ENCODE peak calls at places on chromosome 14, in ten cellular contexts. One of them, this sample, is unnamed.

GRCh38 chr14:54472291-54472690 is 16.5 kb downstream of the GMFB start:
- DNase-seq in neuronal stem cell: no peak
- DNase-seq in aorta: no peak
- DNase-seq in brain microvascular endothelial cell: no peak
- DNase-seq in body of pancreas: no peak
- DNase-seq in left ventricle myocardium inferior: no peak
- DNase-seq in colonic mucosa: no peak
- DNase-seq in dorsolateral prefrontal cortex: no peak
- DNase-seq in effector memory CD4-positive, alpha-beta T cell: no peak
- DNase-seq in transverse colon: no peak
- DNase-seq in this sample: no peak

GRCh38 chr14:89617471-89618291 is 200.6 kb upstream of the FOXN3 start:
- DNase-seq in aorta: no peak
- DNase-seq in effector memory CD4-positive, alpha-beta T cell: no peak
- DNase-seq in neuronal stem cell: peak
- DNase-seq in colonic mucosa: peak
- DNase-seq in transverse colon: peak
- DNase-seq in dorsolateral prefrontal cortex: peak
- DNase-seq in body of pancreas: peak
- DNase-seq in left ventricle myocardium inferior: no peak
- DNase-seq in brain microvascular endothelial cell: peak
- DNase-seq in this sample: peak

GRCh38 chr14:64508215-64508776 is 3.7 kb downstream of the ZBTB1 start:
- DNase-seq in transverse colon: no peak
- DNase-seq in colonic mucosa: no peak
- DNase-seq in brain microvascular endothelial cell: no peak
- DNase-seq in aorta: no peak
- DNase-seq in body of pancreas: no peak
- DNase-seq in effector memory CD4-positive, alpha-beta T cell: no peak
- DNase-seq in neuronal stem cell: no peak
- DNase-seq in dorsolateral prefrontal cortex: no peak
- DNase-seq in left ventricle myocardium inferior: no peak
- DNase-seq in this sample: no peak

GRCh38 chr14:89973234-89973823 is 17.6 kb downstream of the TDP1 start:
- DNase-seq in dorsolateral prefrontal cortex: peak
- DNase-seq in left ventricle myocardium inferior: peak
- DNase-seq in aorta: peak
- DNase-seq in colonic mucosa: peak
- DNase-seq in body of pancreas: peak
- DNase-seq in transverse colon: peak
- DNase-seq in effector memory CD4-positive, alpha-beta T cell: no peak
- DNase-seq in neuronal stem cell: peak
- DNase-seq in brain microvascular endothelial cell: peak
- DNase-seq in this sample: peak

GRCh38 chr14:70257526-70257925 is 68.8 kb upstream of the SLC8A3 start:
- DNase-seq in transverse colon: peak
- DNase-seq in aorta: no peak
- DNase-seq in left ventricle myocardium inferior: no peak
- DNase-seq in body of pancreas: no peak
- DNase-seq in effector memory CD4-positive, alpha-beta T cell: no peak
- DNase-seq in neuronal stem cell: no peak
- DNase-seq in brain microvascular endothelial cell: no peak
- DNase-seq in colonic mucosa: peak
- DNase-seq in dorsolateral prefrontal cortex: no peak
- DNase-seq in this sample: no peak

GRCh38 chr14:20801726-20802125 is 918 bp downstream of the RNASE1 start:
- DNase-seq in brain microvascular endothelial cell: no peak
- DNase-seq in transverse colon: peak
- DNase-seq in colonic mucosa: peak
- DNase-seq in left ventricle myocardium inferior: peak
- DNase-seq in effector memory CD4-positive, alpha-beta T cell: no peak
- DNase-seq in dorsolateral prefrontal cortex: peak
- DNase-seq in body of pancreas: peak
- DNase-seq in aorta: no peak
- DNase-seq in neuronal stem cell: no peak
- DNase-seq in this sample: peak

GRCh38 chr14:74974364-74975058 is 19.1 kb upstream of the PGF start:
- DNase-seq in dorsolateral prefrontal cortex: no peak
- DNase-seq in colonic mucosa: no peak
- DNase-seq in left ventricle myocardium inferior: peak
- DNase-seq in brain microvascular endothelial cell: no peak
- DNase-seq in effector memory CD4-positive, alpha-beta T cell: no peak
- DNase-seq in neuronal stem cell: no peak
- DNase-seq in transverse colon: no peak
- DNase-seq in body of pancreas: no peak
- DNase-seq in aorta: peak
- DNase-seq in this sample: no peak

GRCh38 chr14:72792051-72792788 is 101.7 kb downstream of the DPF3 start:
- DNase-seq in aorta: peak
- DNase-seq in neuronal stem cell: peak
- DNase-seq in body of pancreas: peak
- DNase-seq in effector memory CD4-positive, alpha-beta T cell: no peak
- DNase-seq in left ventricle myocardium inferior: peak
- DNase-seq in transverse colon: no peak
- DNase-seq in brain microvascular endothelial cell: peak
- DNase-seq in dorsolateral prefrontal cortex: peak
- DNase-seq in colonic mucosa: no peak
- DNase-seq in this sample: peak

GRCh38 chr14:79613625-79614024 is 597.7 kb downstream of the DIO2 start:
- DNase-seq in brain microvascular endothelial cell: no peak
- DNase-seq in neuronal stem cell: no peak
- DNase-seq in effector memory CD4-positive, alpha-beta T cell: no peak
- DNase-seq in transverse colon: no peak
- DNase-seq in body of pancreas: no peak
- DNase-seq in dorsolateral prefrontal cortex: no peak
- DNase-seq in left ventricle myocardium inferior: no peak
- DNase-seq in colonic mucosa: no peak
- DNase-seq in aorta: no peak
- DNase-seq in this sample: no peak

GRCh38 chr14:61472801-61473376 is 151.5 kb downstream of the PRKCH start:
- DNase-seq in colonic mucosa: no peak
- DNase-seq in left ventricle myocardium inferior: no peak
- DNase-seq in neuronal stem cell: no peak
- DNase-seq in transverse colon: peak
- DNase-seq in effector memory CD4-positive, alpha-beta T cell: peak
- DNase-seq in aorta: no peak
- DNase-seq in brain microvascular endothelial cell: peak
- DNase-seq in body of pancreas: no peak
- DNase-seq in dorsolateral prefrontal cortex: no peak
- DNase-seq in this sample: no peak

GRCh38 chr14:20682435-20683124 is 1.8 kb upstream of the RNASE4 start:
- DNase-seq in dorsolateral prefrontal cortex: peak
- DNase-seq in neuronal stem cell: peak
- DNase-seq in effector memory CD4-positive, alpha-beta T cell: peak
- DNase-seq in aorta: peak
- DNase-seq in transverse colon: peak
- DNase-seq in colonic mucosa: peak
- DNase-seq in brain microvascular endothelial cell: peak
- DNase-seq in left ventricle myocardium inferior: peak
- DNase-seq in body of pancreas: peak
- DNase-seq in this sample: peak

GRCh38 chr14:101979666-101980065 is 15.3 kb downstream of the DYNC1H1 start:
- DNase-seq in effector memory CD4-positive, alpha-beta T cell: no peak
- DNase-seq in body of pancreas: no peak
- DNase-seq in colonic mucosa: no peak
- DNase-seq in neuronal stem cell: no peak
- DNase-seq in aorta: no peak
- DNase-seq in brain microvascular endothelial cell: no peak
- DNase-seq in dorsolateral prefrontal cortex: no peak
- DNase-seq in transverse colon: no peak
- DNase-seq in left ventricle myocardium inferior: no peak
- DNase-seq in this sample: no peak
- H3K27ac ChIP-seq in effector memory CD4-positive, alpha-beta T cell: no peak
- H3K27ac ChIP-seq in body of pancreas: no peak
- H3K27ac ChIP-seq in colonic mucosa: no peak
- H3K27ac ChIP-seq in neuronal stem cell: no peak
- H3K27ac ChIP-seq in aorta: peak
- H3K27ac ChIP-seq in brain microvascular endothelial cell: peak
- H3K27ac ChIP-seq in dorsolateral prefrontal cortex: no peak
- H3K27ac ChIP-seq in transverse colon: no peak
- H3K27ac ChIP-seq in left ventricle myocardium inferior: peak
- H3K27ac ChIP-seq in this sample: no peak

GRCh38 chr14:76768201-76768656 is 7.0 kb downstream of the VASH1 start:
- DNase-seq in brain microvascular endothelial cell: no peak
- DNase-seq in aorta: peak
- DNase-seq in transverse colon: peak
- DNase-seq in neuronal stem cell: no peak
- DNase-seq in left ventricle myocardium inferior: peak
- DNase-seq in colonic mucosa: peak
- DNase-seq in body of pancreas: peak
- DNase-seq in effector memory CD4-positive, alpha-beta T cell: peak
- DNase-seq in dorsolateral prefrontal cortex: no peak
- DNase-seq in this sample: peak

GRCh38 chr14:76768671-76769500 is 7.6 kb downstream of the VASH1 start:
- DNase-seq in dorsolateral prefrontal cortex: peak
- DNase-seq in body of pancreas: no peak
- DNase-seq in effector memory CD4-positive, alpha-beta T cell: no peak
- DNase-seq in aorta: peak
- DNase-seq in transverse colon: no peak
- DNase-seq in left ventricle myocardium inferior: no peak
- DNase-seq in brain microvascular endothelial cell: no peak
- DNase-seq in neuronal stem cell: no peak
- DNase-seq in colonic mucosa: no peak
- DNase-seq in this sample: no peak

GRCh38 chr14:76770521-76771431 is 9.5 kb downstream of the VASH1 start:
- DNase-seq in aorta: peak
- DNase-seq in left ventricle myocardium inferior: no peak
- DNase-seq in colonic mucosa: peak
- DNase-seq in body of pancreas: no peak
- DNase-seq in dorsolateral prefrontal cortex: peak
- DNase-seq in effector memory CD4-positive, alpha-beta T cell: no peak
- DNase-seq in neuronal stem cell: no peak
- DNase-seq in brain microvascular endothelial cell: no peak
- DNase-seq in transverse colon: no peak
- DNase-seq in this sample: no peak

GRCh38 chr14:76771432-76771980 is 10.2 kb downstream of the VASH1 start:
- DNase-seq in left ventricle myocardium inferior: no peak
- DNase-seq in aorta: peak
- DNase-seq in body of pancreas: no peak
- DNase-seq in dorsolateral prefrontal cortex: peak
- DNase-seq in neuronal stem cell: no peak
- DNase-seq in effector memory CD4-positive, alpha-beta T cell: no peak
- DNase-seq in colonic mucosa: peak
- DNase-seq in transverse colon: no peak
- DNase-seq in brain microvascular endothelial cell: no peak
- DNase-seq in this sample: no peak

GRCh38 chr14:76769636-76770292 is 8.5 kb downstream of the VASH1 start:
- DNase-seq in transverse colon: no peak
- DNase-seq in dorsolateral prefrontal cortex: peak
- DNase-seq in aorta: peak
- DNase-seq in effector memory CD4-positive, alpha-beta T cell: no peak
- DNase-seq in left ventricle myocardium inferior: no peak
- DNase-seq in body of pancreas: no peak
- DNase-seq in brain microvascular endothelial cell: no peak
- DNase-seq in colonic mucosa: peak
- DNase-seq in neuronal stem cell: no peak
- DNase-seq in this sample: no peak
- H3K27ac ChIP-seq in transverse colon: no peak
- H3K27ac ChIP-seq in dorsolateral prefrontal cortex: no peak
- H3K27ac ChIP-seq in aorta: no peak
- H3K27ac ChIP-seq in effector memory CD4-positive, alpha-beta T cell: no peak
- H3K27ac ChIP-seq in left ventricle myocardium inferior: peak
- H3K27ac ChIP-seq in body of pancreas: no peak
- H3K27ac ChIP-seq in brain microvascular endothelial cell: no peak
- H3K27ac ChIP-seq in colonic mucosa: no peak
- H3K27ac ChIP-seq in neuronal stem cell: no peak
- H3K27ac ChIP-seq in this sample: peak

GRCh38 chr14:94473666-94474410 is 2.2 kb downstream of the SERPINA9 start:
- DNase-seq in colonic mucosa: no peak
- DNase-seq in left ventricle myocardium inferior: no peak
- DNase-seq in neuronal stem cell: no peak
- DNase-seq in body of pancreas: no peak
- DNase-seq in dorsolateral prefrontal cortex: no peak
- DNase-seq in effector memory CD4-positive, alpha-beta T cell: no peak
- DNase-seq in aorta: no peak
- DNase-seq in brain microvascular endothelial cell: no peak
- DNase-seq in transverse colon: no peak
- DNase-seq in this sample: no peak

GRCh38 chr14:94478420-94478819 is 2.4 kb upstream of the SERPINA9 start:
- DNase-seq in colonic mucosa: no peak
- DNase-seq in body of pancreas: no peak
- DNase-seq in transverse colon: no peak
- DNase-seq in brain microvascular endothelial cell: no peak
- DNase-seq in dorsolateral prefrontal cortex: no peak
- DNase-seq in effector memory CD4-positive, alpha-beta T cell: no peak
- DNase-seq in left ventricle myocardium inferior: no peak
- DNase-seq in neuronal stem cell: no peak
- DNase-seq in aorta: no peak
- DNase-seq in this sample: no peak

GRCh38 chr14:94472842-94473241 is 3.2 kb downstream of the SERPINA9 start:
- DNase-seq in aorta: no peak
- DNase-seq in left ventricle myocardium inferior: no peak
- DNase-seq in dorsolateral prefrontal cortex: no peak
- DNase-seq in colonic mucosa: no peak
- DNase-seq in effector memory CD4-positive, alpha-beta T cell: no peak
- DNase-seq in transverse colon: no peak
- DNase-seq in neuronal stem cell: no peak
- DNase-seq in body of pancreas: no peak
- DNase-seq in brain microvascular endothelial cell: no peak
- DNase-seq in this sample: no peak

GRCh38 chr14:94474581-94475031 is 1.4 kb downstream of the SERPINA9 start:
- DNase-seq in brain microvascular endothelial cell: peak
- DNase-seq in neuronal stem cell: no peak
- DNase-seq in effector memory CD4-positive, alpha-beta T cell: no peak
- DNase-seq in transverse colon: no peak
- DNase-seq in colonic mucosa: no peak
- DNase-seq in left ventricle myocardium inferior: no peak
- DNase-seq in dorsolateral prefrontal cortex: no peak
- DNase-seq in body of pancreas: no peak
- DNase-seq in aorta: no peak
- DNase-seq in this sample: no peak

DNA sequence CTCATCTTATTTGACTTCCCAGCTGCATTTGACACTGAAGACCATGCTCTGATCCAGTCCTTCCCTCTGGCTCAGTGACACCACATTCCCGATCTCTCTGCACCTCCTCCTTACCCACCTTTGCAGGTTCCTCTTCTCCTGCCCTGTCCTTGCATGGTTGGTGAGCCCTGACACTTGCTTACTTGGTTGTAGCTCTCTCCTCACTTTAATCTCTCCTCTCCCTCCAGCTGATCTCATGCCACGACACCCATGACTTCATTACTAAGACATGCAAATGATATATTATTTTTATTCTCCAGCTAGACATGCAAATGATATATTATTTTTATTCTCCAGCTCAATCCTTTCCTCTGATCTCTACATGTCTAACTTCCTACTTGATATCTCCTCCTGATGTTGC is at the start of gene SERPINA9:
- DNase-seq in dorsolateral prefrontal cortex: no peak
- DNase-seq in left ventricle myocardium inferior: no peak
- DNase-seq in neuronal stem cell: no peak
- DNase-seq in aorta: no peak
- DNase-seq in brain microvascular endothelial cell: no peak
- DNase-seq in effector memory CD4-positive, alpha-beta T cell: no peak
- DNase-seq in transverse colon: no peak
- DNase-seq in body of pancreas: no peak
- DNase-seq in colonic mucosa: no peak
- DNase-seq in this sample: no peak
- H3K27ac ChIP-seq in dorsolateral prefrontal cortex: no peak
- H3K27ac ChIP-seq in left ventricle myocardium inferior: no peak
- H3K27ac ChIP-seq in neuronal stem cell: no peak
- H3K27ac ChIP-seq in aorta: no peak
- H3K27ac ChIP-seq in brain microvascular endothelial cell: no peak
- H3K27ac ChIP-seq in effector memory CD4-positive, alpha-beta T cell: no peak
- H3K27ac ChIP-seq in transverse colon: no peak
- H3K27ac ChIP-seq in body of pancreas: no peak
- H3K27ac ChIP-seq in colonic mucosa: no peak
- H3K27ac ChIP-seq in this sample: no peak

GRCh38 chr14:104686624-104687517 is 2.5 kb upstream of the INF2 start:
- DNase-seq in aorta: no peak
- DNase-seq in left ventricle myocardium inferior: peak
- DNase-seq in colonic mucosa: peak
- DNase-seq in body of pancreas: no peak
- DNase-seq in neuronal stem cell: no peak
- DNase-seq in dorsolateral prefrontal cortex: peak
- DNase-seq in effector memory CD4-positive, alpha-beta T cell: no peak
- DNase-seq in brain microvascular endothelial cell: no peak
- DNase-seq in transverse colon: peak
- DNase-seq in this sample: no peak
- H3K27ac ChIP-seq in aorta: no peak
- H3K27ac ChIP-seq in left ventricle myocardium inferior: peak
- H3K27ac ChIP-seq in colonic mucosa: peak
- H3K27ac ChIP-seq in body of pancreas: peak
- H3K27ac ChIP-seq in neuronal stem cell: no peak
- H3K27ac ChIP-seq in dorsolateral prefrontal cortex: peak
- H3K27ac ChIP-seq in effector memory CD4-positive, alpha-beta T cell: peak
- H3K27ac ChIP-seq in brain microvascular endothelial cell: no peak
- H3K27ac ChIP-seq in transverse colon: peak
- H3K27ac ChIP-seq in this sample: peak